ENCODE peak calls at places on chromosomes 3 and 15, in seven cellular contexts. Z is Panc1, B is gastrocnemius medialis, M is neural progenitor cell, T is endodermal cell, O is right lobe of liver, F is psoas muscle. G is an unnamed sample.

GRCh38 chr3:196492080-196492479 is 11.5 kb downstream of the RNF168 start:
- DNase-seq in Z (no peak), B (no peak), M (no peak), T (no peak), O (no peak), F (no peak), G (no peak)

GRCh38 chr15:68391084-68391483 is 40.9 kb downstream of the ITGA11 start:
- DNase-seq in Z (no peak), B (no peak), M (no peak), T (no peak), O (no peak), F (no peak), G (no peak)

GRCh38 chr3:6805236-6805635 is 55.7 kb upstream of the GRM7 start:
- DNase-seq in Z (no peak), B (no peak), M (no peak), T (no peak), O (no peak), F (no peak), G (no peak)

GRCh38 chr15:90576711-90577389 is 47.1 kb downstream of the CRTC3 start:
- DNase-seq in Z (no peak), B (no peak), M (no peak), T (peak), O (no peak), F (no peak), G (no peak)

GRCh38 chr3:191901746-191902145 is 440.8 kb downstream of the PYDC2 start:
- DNase-seq in Z (no peak), B (no peak), M (no peak), T (no peak), O (no peak), F (no peak), G (peak)

GRCh38 chr3:195537995-195538394 is 5.1 kb downstream of the PPP1R2 start:
- DNase-seq in Z (no peak), B (peak), M (no peak), T (no peak), O (no peak), F (no peak), G (no peak)

GRCh38 chr3:66039590-66039887 is 821 bp upstream of the MAGI1 start:
- DNase-seq in Z (no peak), B (no peak), M (peak), T (peak), O (peak), F (peak), G (no peak)

GRCh38 chr15:37771462-37771861 is 163.0 kb upstream of the TMCO5A start:
- DNase-seq in Z (no peak), B (no peak), M (no peak), T (no peak), O (no peak), F (no peak), G (no peak)

GRCh38 chr3:104906001-104906639 is 460.6 kb upstream of the ALCAM start:
- DNase-seq in Z (no peak), B (no peak), M (no peak), T (no peak), O (no peak), F (no peak), G (no peak)

GRCh38 chr15:87572381-87572780 is 684.2 kb downstream of the NTRK3 start:
- DNase-seq in Z (no peak), B (no peak), M (peak), T (no peak), O (no peak), F (no peak), G (no peak)

GRCh38 chr15:44157679-44158078 is 37.4 kb downstream of the FRMD5 start:
- DNase-seq in Z (peak), B (no peak), M (no peak), T (no peak), O (no peak), F (no peak), G (peak)

GRCh38 chr3:49466047-49466446 is 4.0 kb upstream of the DAG1 start:
- DNase-seq in Z (no peak), B (no peak), M (no peak), T (no peak), O (no peak), F (no peak), G (no peak)

GRCh38 chr3:113546414-113546893 is 14.1 kb downstream of the SIDT1 start:
- DNase-seq in Z (no peak), B (no peak), M (no peak), T (no peak), O (no peak), F (no peak), G (no peak)

GRCh38 chr3:101680466-101680865 is 3.5 kb upstream of the ZBTB11 start:
- DNase-seq in Z (no peak), B (no peak), M (no peak), T (no peak), O (no peak), F (no peak), G (no peak)

GRCh38 chr3:178684881-178685590 is 148.8 kb downstream of the KCNMB2 start:
- DNase-seq in Z (no peak), B (no peak), M (peak), T (peak), O (no peak), F (no peak), G (peak)

GRCh38 chr15:32089851-32090359 is 59.6 kb downstream of the CHRNA7 start:
- DNase-seq in Z (no peak), B (no peak), M (no peak), T (no peak), O (no peak), F (no peak), G (no peak)

DNA sequence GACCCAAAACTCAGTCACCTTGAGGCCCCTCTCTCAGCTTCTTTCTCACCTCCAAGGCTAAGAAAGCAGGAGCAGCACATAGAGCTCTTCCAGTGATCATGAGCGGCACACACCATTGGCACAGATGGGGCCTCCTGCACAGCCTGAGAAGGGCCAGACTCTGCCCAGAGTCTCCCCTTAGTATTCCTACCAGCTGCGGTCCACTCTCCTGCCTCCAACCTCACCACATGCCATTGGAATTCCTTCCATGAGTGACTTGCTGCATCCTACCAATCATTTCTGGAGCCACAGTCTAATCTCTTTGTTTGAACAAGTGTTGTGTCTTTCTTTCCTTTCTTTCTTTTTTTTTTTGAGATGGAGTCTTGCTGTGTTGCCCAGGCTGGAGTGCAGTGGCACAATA is 39.3 kb downstream of the CDCP1 start:
- DNase-seq in Z (no peak), B (no peak), M (no peak), T (no peak), O (no peak), F (no peak), G (no peak)
- H3K27ac ChIP-seq in Z (no peak), B (no peak), M (no peak), T (no peak), O (no peak), F (no peak), G (peak)

GRCh38 chr3:120495809-120496208 is 45.0 kb upstream of the FSTL1 start:
- DNase-seq in Z (no peak), B (no peak), M (no peak), T (no peak), O (no peak), F (no peak), G (no peak)
- TF ChIP-seq CTCF in Z (no peak), B (no peak), M (no peak), T (no peak), O (no peak), F (no peak), G (no peak)

GRCh38 chr15:85422607-85423006 is 42.2 kb downstream of the AKAP13 start:
- DNase-seq in Z (no peak), B (no peak), M (no peak), T (no peak), O (no peak), F (no peak), G (no peak)
- H3K27ac ChIP-seq in Z (no peak), B (no peak), M (no peak), T (no peak), O (no peak), F (no peak), G (no peak)

GRCh38 chr3:51957520-51958205 is 2.5 kb downstream of the GPR62 start:
- DNase-seq in Z (no peak), B (no peak), M (no peak), T (no peak), O (no peak), F (no peak), G (no peak)

GRCh38 chr3:51954120-51954519 is 1.1 kb upstream of the GPR62 start:
- DNase-seq in Z (no peak), B (no peak), M (no peak), T (no peak), O (no peak), F (no peak), G (no peak)

GRCh38 chr3:51955175-51955892 is at the start of gene GPR62:
- DNase-seq in Z (no peak), B (no peak), M (no peak), T (no peak), O (no peak), F (peak), G (no peak)

GRCh38 chr3:51954713-51955112 is 468 bp upstream of the GPR62 start:
- DNase-seq in Z (no peak), B (no peak), M (no peak), T (no peak), O (no peak), F (no peak), G (no peak)

DNA sequence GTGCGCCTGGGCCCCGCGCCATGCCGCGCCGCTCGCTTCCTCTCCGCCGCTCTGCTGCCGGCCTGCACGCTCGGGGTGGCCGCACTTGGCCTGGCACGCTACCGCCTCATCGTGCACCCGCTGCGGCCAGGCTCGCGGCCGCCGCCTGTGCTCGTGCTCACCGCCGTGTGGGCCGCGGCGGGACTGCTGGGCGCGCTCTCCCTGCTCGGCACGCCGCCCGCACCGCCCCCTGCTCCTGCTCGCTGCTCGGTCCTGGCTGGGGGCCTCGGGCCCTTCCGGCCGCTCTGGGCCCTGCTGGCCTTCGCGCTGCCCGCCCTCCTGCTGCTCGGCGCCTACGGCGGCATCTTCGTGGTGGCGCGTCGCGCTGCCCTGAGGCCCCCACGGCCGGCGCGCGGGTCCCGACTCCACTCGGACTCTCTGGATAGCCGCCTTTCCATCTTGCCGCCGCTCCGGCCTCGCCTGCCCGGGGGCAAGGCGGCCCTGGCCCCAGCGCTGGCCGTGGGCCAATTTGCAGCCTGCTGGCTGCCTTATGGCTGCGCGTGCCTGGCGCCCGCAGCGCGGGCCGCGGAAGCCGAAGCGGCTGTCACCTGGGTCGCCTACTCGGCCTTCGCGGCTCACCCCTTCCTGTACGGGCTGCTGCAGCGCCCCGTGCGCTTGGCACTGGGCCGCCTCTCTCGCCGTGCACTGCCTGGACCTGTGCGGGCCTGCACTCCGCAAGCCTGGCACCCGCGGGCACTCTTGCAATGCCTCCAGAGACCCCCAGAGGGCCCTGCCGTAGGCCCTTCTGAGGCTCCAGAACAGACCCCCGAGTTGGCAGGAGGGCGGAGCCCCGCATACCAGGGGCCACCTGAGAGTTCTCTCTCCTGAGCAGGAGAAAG is 951 bp downstream of the GPR62 start:
- DNase-seq in Z (no peak), B (no peak), M (peak), T (peak), O (no peak), F (peak), G (peak)
- TF ChIP-seq CTCF in Z (no peak), B (peak), M (peak), T (peak), O (peak), F (peak), G (peak)

GRCh38 chr15:73110246-73110645 is 58.0 kb downstream of the NEO1 start:
- DNase-seq in Z (no peak), B (no peak), M (no peak), T (no peak), O (no peak), F (no peak), G (no peak)
- H3K27ac ChIP-seq in Z (no peak), B (no peak), M (no peak), T (no peak), O (no peak), F (no peak), G (no peak)

DNA sequence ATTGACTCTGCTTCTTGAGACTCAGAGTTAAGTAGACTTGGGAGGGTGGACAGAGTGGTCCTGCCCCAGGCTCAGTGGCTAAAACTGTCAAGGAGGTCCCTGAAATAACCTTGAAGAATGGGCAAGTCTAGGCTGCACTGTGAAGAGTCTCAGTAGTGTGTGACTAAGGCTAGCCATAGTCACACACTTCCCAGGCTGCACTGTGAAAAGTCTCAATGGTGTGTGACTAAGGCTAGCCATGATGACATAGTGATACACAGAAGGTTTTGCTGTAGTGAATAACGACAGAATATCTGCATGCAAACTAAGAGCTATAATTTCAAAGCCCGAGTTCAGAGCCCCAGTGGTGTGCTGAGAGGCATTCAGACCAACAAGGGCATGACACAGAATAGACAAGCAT is 72.5 kb upstream of the BBX start:
- DNase-seq in Z (no peak), B (no peak), M (no peak), T (no peak), O (no peak), F (no peak), G (no peak)
- TF ChIP-seq CTCF in Z (no peak), B (no peak), M (no peak), T (no peak), O (no peak), F (no peak), G (no peak)